ENCODE peak calls at places on chromosomes 5 and 9, in eight cellular contexts. K, T, I, G, V, B, M and D are unnamed samples.

GRCh38 chr9:106878943-106879916 is 16.3 kb downstream of the ZNF462 start:
- DNase-seq in V (peak), T (peak), B (peak), I (no peak), K (peak), M (peak), G (no peak), D (peak)

GRCh38 chr9:81874926-81875325 is 53.3 kb upstream of the SPATA31D4 start:
- DNase-seq in G (no peak), T (peak), V (peak), B (peak), I (no peak), M (no peak), K (peak), D (peak)

GRCh38 chr5:107285772-107286171 is 385.0 kb downstream of the EFNA5 start:
- DNase-seq in B (no peak), V (no peak), G (no peak), K (peak), T (no peak), M (no peak), I (no peak), D (no peak)

GRCh38 chr5:14286574-14287399 is 143.6 kb downstream of the TRIO start:
- DNase-seq in M (no peak), B (no peak), T (no peak), K (no peak), I (no peak), G (no peak), V (no peak), D (no peak)

GRCh38 chr9:120563044-120563443 is 16.9 kb downstream of the CDK5RAP2 start:
- DNase-seq in G (no peak), B (no peak), I (no peak), V (no peak), M (peak), T (no peak), K (no peak), D (no peak)

GRCh38 chr9:100160021-100160420 is 61.0 kb downstream of the INVS start:
- DNase-seq in B (no peak), K (peak), V (no peak), T (no peak), G (no peak), I (no peak), M (no peak), D (no peak)

GRCh38 chr9:135294826-135295225 is 184.8 kb upstream of the PPP1R26 start:
- DNase-seq in M (no peak), V (no peak), T (no peak), I (no peak), G (peak), B (no peak), K (no peak), D (no peak)

GRCh38 chr9:6960777-6961176 is 203.0 kb downstream of the KDM4C start:
- DNase-seq in T (no peak), G (no peak), B (no peak), K (no peak), M (no peak), V (no peak), I (no peak), D (no peak)

GRCh38 chr5:159450417-159450816 is 120.1 kb upstream of the IL12B start:
- DNase-seq in M (no peak), T (no peak), B (no peak), I (no peak), K (no peak), G (no peak), V (no peak), D (no peak)

GRCh38 chr9:122372856-122373845 is 2.3 kb downstream of the PTGS1 start:
- DNase-seq in G (no peak), B (no peak), M (no peak), T (no peak), V (no peak), K (no peak), I (no peak), D (no peak)

GRCh38 chr5:149886060-149886459 is 58.5 kb downstream of the PDE6A start:
- DNase-seq in K (peak), G (no peak), B (no peak), I (peak), V (no peak), T (no peak), M (no peak), D (no peak)

GRCh38 chr5:97623441-97623840 is 440.4 kb upstream of the RIOK2 start:
- DNase-seq in V (no peak), T (no peak), B (no peak), G (no peak), M (no peak), K (no peak), I (no peak), D (no peak)

GRCh38 chr9:96026655-96027213 is 151.2 kb downstream of the ERCC6L2 start:
- DNase-seq in G (no peak), I (no peak), V (no peak), K (no peak), T (no peak), B (no peak), M (no peak), D (no peak)

GRCh38 chr9:87662808-87663528 is 63.0 kb upstream of the CTSL start:
- DNase-seq in V (no peak), G (peak), I (peak), M (peak), K (peak), T (peak), B (peak), D (no peak)

GRCh38 chr5:93572101-93572772 is 8.8 kb downstream of the NR2F1-AS1 start:
- DNase-seq in V (no peak), T (no peak), K (peak), M (no peak), I (no peak), B (no peak), G (no peak), D (no peak)

GRCh38 chr9:10678790-10679189 is 66.0 kb upstream of the PTPRD start:
- DNase-seq in V (no peak), T (no peak), M (no peak), I (no peak), G (no peak), B (no peak), K (peak), D (no peak)

GRCh38 chr9:2022560-2022959 is 7.4 kb downstream of the SMARCA2 start:
- DNase-seq in K (no peak), G (no peak), B (no peak), M (no peak), T (no peak), I (no peak), V (no peak), D (no peak)

GRCh38 chr5:176658007-176658599 is 10.8 kb downstream of the TSPAN17 start:
- DNase-seq in I (peak), K (peak), T (peak), M (peak), G (peak), V (no peak), B (peak), D (no peak)

GRCh38 chr5:40477856-40478546 is 201.7 kb upstream of the PTGER4 start:
- DNase-seq in V (no peak), M (no peak), I (peak), T (no peak), K (peak), G (no peak), B (no peak), D (no peak)

GRCh38 chr5:164422400-164422799 is 917.0 kb downstream of the MAT2B start:
- DNase-seq in T (peak), I (no peak), M (no peak), G (peak), B (no peak), K (peak), V (peak), D (no peak)

GRCh38 chr5:6583049-6583880 is 49.6 kb downstream of the NSUN2 start:
- DNase-seq in K (no peak), T (peak), I (no peak), V (no peak), G (no peak), M (peak), B (no peak), D (no peak)

GRCh38 chr9:116471943-116472506 is 215.1 kb upstream of the TRIM32 start:
- DNase-seq in I (no peak), M (no peak), V (no peak), T (no peak), G (no peak), K (no peak), B (no peak), D (no peak)

GRCh38 chr5:66877843-66878242 is 281.6 kb downstream of the MAST4 start:
- DNase-seq in K (peak), B (no peak), G (no peak), T (no peak), I (peak), V (no peak), M (no peak), D (no peak)

GRCh38 chr5:145750194-145750593 is 84.9 kb downstream of the PRELID2 start:
- DNase-seq in K (no peak), V (peak), I (no peak), T (no peak), G (no peak), B (no peak), M (no peak), D (no peak)

GRCh38 chr9:14084867-14085266 is 229.1 kb downstream of the NFIB start:
- DNase-seq in B (no peak), I (no peak), M (no peak), K (no peak), T (no peak), V (no peak), G (no peak), D (no peak)

GRCh38 chr9:108060165-108060564 is 570.6 kb upstream of the KLF4 start:
- DNase-seq in G (no peak), I (no peak), M (no peak), T (no peak), V (no peak), K (no peak), B (no peak), D (no peak)

GRCh38 chr5:33788922-33789321 is 102.9 kb downstream of the ADAMTS12 start:
- DNase-seq in G (no peak), K (peak), M (no peak), V (peak), B (no peak), I (no peak), T (no peak), D (peak)

GRCh38 chr5:38598994-38599611 is 42.7 kb upstream of the LIFR start:
- DNase-seq in T (peak), G (no peak), I (peak), V (peak), M (no peak), K (peak), B (no peak), D (peak)

GRCh38 chr9:84668204-84669007 is 1.1 kb upstream of the NTRK2 start:
- DNase-seq in B (peak), I (peak), M (peak), K (peak), T (peak), V (no peak), G (peak), D (peak)

GRCh38 chr9:4226331-4227250 is 73.3 kb downstream of the GLIS3 start:
- DNase-seq in K (no peak), B (no peak), T (no peak), V (no peak), M (no peak), G (no peak), I (peak), D (no peak)

GRCh38 chr9:75615284-75615683 is 275.2 kb upstream of the PCSK5 start:
- DNase-seq in G (no peak), V (no peak), T (peak), B (no peak), K (no peak), I (no peak), M (no peak), D (no peak)

GRCh38 chr9:120343416-120343815 is 236.6 kb downstream of the CDK5RAP2 start:
- DNase-seq in I (no peak), M (no peak), V (no peak), K (no peak), B (no peak), G (no peak), T (no peak), D (no peak)

GRCh38 chr5:5751496-5751895 is 329.0 kb downstream of the ICE1 start:
- DNase-seq in M (no peak), G (no peak), I (no peak), K (no peak), T (no peak), V (no peak), B (no peak), D (no peak)

GRCh38 chr5:80238078-80238477 is 17.8 kb downstream of the SERINC5 start:
- DNase-seq in K (no peak), M (no peak), B (no peak), G (no peak), V (no peak), T (no peak), I (no peak), D (no peak)

GRCh38 chr9:77018058-77019009 is 1.1 kb upstream of the FOXB2 start:
- DNase-seq in I (no peak), G (no peak), B (no peak), K (no peak), M (no peak), V (no peak), T (no peak), D (no peak)

GRCh38 chr5:122085041-122085440 is 7.0 kb upstream of the LOX start:
- DNase-seq in K (no peak), T (no peak), V (no peak), M (no peak), G (no peak), I (no peak), B (no peak), D (no peak)

GRCh38 chr5:135263022-135263668 is 135.9 kb downstream of the MACROH2A1 start:
- DNase-seq in T (peak), G (no peak), K (no peak), I (no peak), V (no peak), B (no peak), M (peak), D (no peak)

GRCh38 chr5:65818592-65818991 is 96.6 kb downstream of the NLN start:
- DNase-seq in V (no peak), G (no peak), B (no peak), K (no peak), M (no peak), I (no peak), T (peak), D (no peak)

GRCh38 chr5:135832263-135832555 is 2.3 kb upstream of the SLC25A48 start:
- DNase-seq in T (no peak), G (no peak), K (no peak), V (no peak), B (no peak), M (peak), I (no peak), D (no peak)

GRCh38 chr9:133144142-133144886 is 19.4 kb downstream of the GBGT1 start:
- DNase-seq in T (peak), K (peak), B (peak), V (no peak), M (peak), G (peak), I (peak), D (no peak)

GRCh38 chr9:133143639-133144141 is 20.0 kb downstream of the GBGT1 start:
- DNase-seq in K (no peak), B (no peak), V (no peak), I (no peak), T (no peak), M (no peak), G (no peak), D (no peak)

GRCh38 chr9:133142657-133143592 is 20.8 kb downstream of the GBGT1 start:
- DNase-seq in I (no peak), K (no peak), T (no peak), M (no peak), G (no peak), B (no peak), V (no peak), D (no peak)

GRCh38 chr9:133146746-133147411 is 16.8 kb downstream of the GBGT1 start:
- DNase-seq in V (no peak), I (no peak), M (no peak), K (no peak), G (no peak), T (no peak), B (no peak), D (no peak)

GRCh38 chr9:133144887-133145466 is 18.7 kb downstream of the GBGT1 start:
- DNase-seq in V (no peak), I (no peak), K (no peak), G (no peak), M (no peak), B (no peak), T (no peak), D (no peak)
- H3K4me3 ChIP-seq in V (no peak), I (peak), K (no peak), G (no peak), M (peak), B (no peak), T (no peak), D (peak)

DNA sequence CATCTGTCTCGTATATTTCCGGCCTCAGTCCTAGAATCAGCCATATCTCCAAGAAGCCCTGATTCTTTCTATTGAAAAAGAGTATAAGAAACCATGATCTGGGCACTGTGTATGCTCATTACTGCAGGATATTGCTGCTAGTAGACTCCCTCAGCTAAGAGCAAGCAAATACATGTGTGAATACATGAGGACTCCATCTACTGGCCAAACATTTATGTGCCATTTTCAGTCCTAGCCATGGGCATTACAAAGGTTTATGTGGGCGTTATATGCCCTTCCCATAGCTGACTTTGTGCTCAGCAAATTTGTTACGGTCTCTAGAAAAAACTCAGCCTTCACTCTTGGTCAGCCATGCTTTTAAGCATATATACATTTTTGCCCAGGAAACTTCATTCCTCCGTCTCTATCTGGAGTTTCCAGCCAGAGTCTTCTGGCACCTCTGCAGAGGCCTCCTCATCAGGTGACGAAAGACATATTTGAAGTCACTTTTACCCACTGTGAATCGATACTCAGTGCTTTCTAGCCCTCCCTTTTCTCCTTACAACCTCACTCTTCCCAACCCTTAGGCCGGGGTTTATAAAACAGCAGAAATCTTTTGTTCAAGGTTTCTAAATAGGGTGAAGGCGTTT is 1495.6 kb upstream of the CDH6 start:
- DNase-seq in M (no peak), V (no peak), T (peak), I (no peak), B (no peak), K (no peak), G (no peak), D (no peak)
- H3K4me3 ChIP-seq in M (no peak), V (no peak), T (no peak), I (no peak), B (no peak), K (no peak), G (no peak), D (no peak)

GRCh38 chr5:143208781-143209510 is 194.5 kb downstream of the NR3C1 start:
- DNase-seq in V (no peak), T (no peak), B (no peak), K (no peak), I (no peak), G (no peak), M (no peak), D (no peak)

GRCh38 chr5:143212261-143212660 is 191.2 kb downstream of the NR3C1 start:
- DNase-seq in G (no peak), T (no peak), M (no peak), B (no peak), I (no peak), V (no peak), K (no peak), D (no peak)

GRCh38 chr5:143208365-143208641 is 195.2 kb downstream of the NR3C1 start:
- DNase-seq in G (no peak), T (no peak), B (no peak), K (no peak), I (no peak), V (no peak), M (no peak), D (no peak)

GRCh38 chr5:143207563-143208364 is 195.7 kb downstream of the NR3C1 start:
- DNase-seq in K (no peak), B (no peak), V (no peak), T (no peak), G (no peak), I (no peak), M (no peak), D (no peak)

DNA sequence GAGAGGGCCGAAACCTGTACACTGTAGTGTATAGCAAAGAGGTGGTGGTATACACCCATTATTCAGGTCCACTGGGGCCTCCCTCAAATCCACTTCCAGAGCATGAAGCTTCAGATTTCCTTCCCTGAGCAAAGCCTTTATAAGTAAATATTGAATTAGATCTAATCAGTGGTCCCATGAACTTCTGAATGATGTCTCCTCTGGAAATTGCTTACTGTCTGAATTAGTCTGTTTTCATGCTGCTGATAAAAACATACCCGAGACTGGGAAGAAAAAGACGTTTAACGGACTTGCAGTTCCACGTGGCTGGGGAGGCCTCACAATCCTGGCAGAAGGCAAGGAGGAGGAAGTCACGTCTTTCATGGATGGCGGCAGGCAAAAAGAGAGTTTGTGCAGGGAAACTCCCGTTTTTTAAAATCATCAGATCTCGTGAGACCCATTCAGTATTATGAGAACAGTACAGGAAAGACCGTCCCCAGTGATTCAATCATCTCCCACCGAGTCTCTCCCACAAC is 193.5 kb downstream of the NR3C1 start:
- DNase-seq in V (no peak), B (no peak), K (no peak), M (no peak), G (no peak), T (no peak), I (no peak), D (no peak)
- H3K4me3 ChIP-seq in V (no peak), B (no peak), K (no peak), M (no peak), G (no peak), T (no peak), I (no peak), D (no peak)

GRCh38 chr5:151608522-151608921 is 17.4 kb upstream of the FAT2 start:
- DNase-seq in K (no peak), I (no peak), V (no peak), B (no peak), G (no peak), T (no peak), M (no peak), D (no peak)
- H3K4me3 ChIP-seq in K (no peak), I (no peak), V (no peak), B (no peak), G (no peak), T (no peak), M (no peak), D (no peak)

DNA sequence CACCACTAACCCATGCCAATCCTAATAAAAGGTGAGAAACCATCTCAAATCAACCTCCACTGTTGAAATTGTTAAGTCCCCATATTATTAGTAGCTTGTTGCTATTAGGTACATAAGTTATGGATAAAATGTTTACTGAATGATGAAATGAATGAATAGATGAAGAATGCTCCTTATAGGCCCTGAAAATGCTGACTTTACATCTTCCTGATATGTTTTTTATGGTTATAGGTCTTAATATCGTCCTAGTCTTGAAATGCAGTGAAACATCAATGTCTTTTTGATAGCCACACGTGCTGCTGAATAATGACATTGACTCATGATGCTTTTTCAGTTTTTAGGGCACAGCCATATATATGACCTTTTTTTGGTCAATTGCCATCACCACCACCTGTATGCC is 277.7 kb downstream of the SAXO1 start:
- DNase-seq in K (no peak), M (no peak), B (no peak), T (no peak), I (no peak), G (no peak), V (no peak), D (no peak)
- H3K4me3 ChIP-seq in K (no peak), M (no peak), B (no peak), T (no peak), I (no peak), G (no peak), V (no peak), D (no peak)

GRCh38 chr5:172805736-172806255 is 28.3 kb upstream of the ERGIC1 start:
- DNase-seq in M (no peak), G (no peak), T (no peak), V (no peak), K (no peak), I (no peak), B (no peak), D (no peak)

GRCh38 chr5:172809774-172810173 is 24.3 kb upstream of the ERGIC1 start:
- DNase-seq in T (no peak), M (no peak), G (no peak), B (no peak), V (no peak), K (no peak), I (no peak), D (no peak)

GRCh38 chr5:172806897-172807672 is 27.0 kb upstream of the ERGIC1 start:
- DNase-seq in G (no peak), V (peak), T (peak), I (peak), B (peak), K (peak), M (peak), D (peak)

GRCh38 chr5:172805018-172805683 is 28.9 kb upstream of the ERGIC1 start:
- DNase-seq in T (no peak), B (no peak), V (no peak), K (no peak), G (no peak), I (no peak), M (no peak), D (no peak)

GRCh38 chr5:172807766-172808311 is 26.2 kb upstream of the ERGIC1 start:
- DNase-seq in I (no peak), K (no peak), B (no peak), G (no peak), T (no peak), M (no peak), V (no peak), D (no peak)
- H3K4me3 ChIP-seq in I (peak), K (no peak), B (no peak), G (no peak), T (no peak), M (peak), V (no peak), D (no peak)